ENCODE peak calls at places on chromosome 19, in four cellular contexts. P is K562, Q is suprapubic skin, A is IMR-90. E is an unnamed sample.

GRCh38 chr19:49335071-49335783 is at the start of gene CD37:
- DNase-seq in A (no peak), Q (peak; percentile 74), P (peak; percentile 65), E (no peak)

GRCh38 chr19:41682437-41682836 is 5.6 kb downstream of the CEACAM7 start:
- DNase-seq in Q (no peak), A (no peak), P (no peak), E (no peak)

GRCh38 chr19:50362030-50362412 is 3.4 kb downstream of the NAPSA start:
- DNase-seq in A (no peak), Q (no peak), P (no peak), E (no peak)

GRCh38 chr19:49057636-49058234 is at the start of gene CGB7:
- DNase-seq in P (peak; percentile 53), A (peak; percentile 35), Q (no peak), E (peak; percentile 47)

GRCh38 chr19:48493718-48494515 is 17.7 kb downstream of the LMTK3 start:
- DNase-seq in Q (no peak), A (no peak), P (no peak), E (no peak)

GRCh38 chr19:57816652-57817051 is 1.9 kb upstream of the ZNF552 start:
- DNase-seq in P (peak; percentile 35), A (no peak), Q (no peak), E (no peak)

GRCh38 chr19:5903054-5903501 is 512 bp downstream of the NDUFA11 start:
- DNase-seq in A (peak; percentile 49), Q (no peak), P (peak; percentile 56), E (no peak)

GRCh38 chr19:51146751-51147150 is 4.7 kb downstream of the SIGLEC7 start:
- DNase-seq in Q (no peak), P (no peak), A (no peak), E (no peak)

GRCh38 chr19:45444318-45445041 is 20.8 kb upstream of the ERCC1 start:
- DNase-seq in A (peak; percentile 70), P (peak; percentile 97), Q (peak; percentile 97), E (peak; percentile 93)

GRCh38 chr19:53865918-53866696 is 1.6 kb upstream of the MYADM start:
- DNase-seq in P (peak; percentile 41), Q (peak; percentile 92), A (peak; percentile 39), E (peak; percentile 54)

GRCh38 chr19:31350033-31350692 is 927 bp upstream of the TSHZ3 start:
- DNase-seq in P (no peak), A (no peak), Q (no peak), E (no peak)

GRCh38 chr19:19274146-19274545 is 1.0 kb upstream of the TM6SF2 start:
- DNase-seq in Q (no peak), A (no peak), P (no peak), E (no peak)

GRCh38 chr19:17794731-17795494 is at the start of gene B3GNT3:
- DNase-seq in P (peak; percentile 77), A (no peak), Q (no peak), E (no peak)

GRCh38 chr19:48868196-48868886 is at the start of gene PLEKHA4:
- DNase-seq in Q (peak; percentile 86), A (peak; percentile 49), P (peak; percentile 63), E (no peak)

GRCh38 chr19:41620171-41620570 is 6.7 kb downstream of the CEACAM4 start:
- DNase-seq in A (no peak), Q (no peak), P (no peak), E (no peak)

GRCh38 chr19:18849838-18850400 is 18.2 kb downstream of the UPF1 start:
- DNase-seq in A (no peak), Q (no peak), P (no peak), E (no peak)

GRCh38 chr19:7894612-7895309 is 6.5 kb downstream of the LRRC8E start:
- DNase-seq in Q (no peak), A (no peak), P (no peak), E (no peak)

GRCh38 chr19:8459520-8460260 is 14.9 kb downstream of the HNRNPM start:
- DNase-seq in A (peak; percentile 86), P (no peak), Q (no peak), E (no peak)

GRCh38 chr19:45107621-45108170 is 14.7 kb downstream of the PPP1R37 start:
- DNase-seq in P (no peak), A (no peak), Q (no peak), E (no peak)

GRCh38 chr19:30064776-30065494 is 122.9 kb downstream of the URI1 start:
- DNase-seq in P (no peak), Q (peak; percentile 50), A (no peak), E (no peak)

GRCh38 chr19:1592023-1592754 is 476 bp downstream of the MBD3 start:
- DNase-seq in P (peak; percentile 94), Q (peak; percentile 90), A (peak; percentile 87), E (peak; percentile 68)

GRCh38 chr19:35845215-35846037 is 6.9 kb downstream of the NPHS1 start:
- DNase-seq in Q (no peak), A (no peak), P (peak; percentile 83), E (no peak)

GRCh38 chr19:33194884-33195710 is 967 bp downstream of the LRP3 start:
- DNase-seq in P (no peak), A (peak; percentile 48), Q (no peak), E (no peak)

GRCh38 chr19:14114854-14115253 is 2.7 kb downstream of the PRKACA start:
- DNase-seq in A (no peak), P (peak; percentile 52), Q (no peak), E (no peak)

GRCh38 chr19:27741236-27741635 is 1471.7 kb downstream of the UQCRFS1 start:
- DNase-seq in P (no peak), Q (peak; percentile 9), A (no peak), E (no peak)

GRCh38 chr19:31418055-31418454 is 68.8 kb upstream of the TSHZ3 start:
- DNase-seq in A (no peak), P (no peak), Q (no peak), E (no peak)

GRCh38 chr19:14000691-14001365 is 5.3 kb downstream of the RFX1 start:
- DNase-seq in A (no peak), Q (no peak), P (no peak), E (no peak)

GRCh38 chr19:6273701-6274601 is 5.8 kb downstream of the MLLT1 start:
- DNase-seq in Q (peak; percentile 95), A (peak; percentile 88), P (peak; percentile 67), E (peak; percentile 86)

GRCh38 chr19:50662442-50663279 is 13.4 kb downstream of the C19orf81 start:
- DNase-seq in P (no peak), A (no peak), Q (no peak), E (no peak)

GRCh38 chr19:13053238-13053637 is 49.4 kb downstream of the LYL1 start:
- DNase-seq in A (no peak), P (no peak), Q (no peak), E (no peak)

GRCh38 chr19:37519890-37520289 is 13.2 kb downstream of the ZNF793 start:
- DNase-seq in A (peak; percentile 28), Q (no peak), P (no peak), E (no peak)

GRCh38 chr19:11136400-11137101 is 19.0 kb downstream of the SPC24 start:
- DNase-seq in A (no peak), P (no peak), Q (no peak), E (no peak)

GRCh38 chr19:50994129-50994528 is 7.3 kb downstream of the KLK8 start:
- DNase-seq in P (peak; percentile 54), Q (no peak), A (no peak), E (no peak)

GRCh38 chr19:5205388-5205787 is 135.2 kb downstream of the PTPRS start:
- DNase-seq in P (no peak), Q (no peak), A (no peak), E (no peak)

GRCh38 chr19:6098574-6098973 is 11.7 kb downstream of the RFX2 start:
- DNase-seq in P (no peak), Q (no peak), A (no peak), E (no peak)

GRCh38 chr19:45558399-45558878 is 26.2 kb downstream of the OPA3 start:
- DNase-seq in A (peak; percentile 33), Q (no peak), P (peak; percentile 84), E (no peak)

GRCh38 chr19:55585658-55586339 is 5.2 kb upstream of the ZNF579 start:
- DNase-seq in A (peak; percentile 63), Q (no peak), P (no peak), E (no peak)

GRCh38 chr19:40416918-40417713 is 3.9 kb upstream of the PRX start:
- DNase-seq in A (peak; percentile 35), Q (no peak), P (peak; percentile 87), E (no peak)
- TF ChIP-seq POLR2A in A (no peak), Q (no peak), P (peak; percentile 78), E (peak; percentile 61)

DNA sequence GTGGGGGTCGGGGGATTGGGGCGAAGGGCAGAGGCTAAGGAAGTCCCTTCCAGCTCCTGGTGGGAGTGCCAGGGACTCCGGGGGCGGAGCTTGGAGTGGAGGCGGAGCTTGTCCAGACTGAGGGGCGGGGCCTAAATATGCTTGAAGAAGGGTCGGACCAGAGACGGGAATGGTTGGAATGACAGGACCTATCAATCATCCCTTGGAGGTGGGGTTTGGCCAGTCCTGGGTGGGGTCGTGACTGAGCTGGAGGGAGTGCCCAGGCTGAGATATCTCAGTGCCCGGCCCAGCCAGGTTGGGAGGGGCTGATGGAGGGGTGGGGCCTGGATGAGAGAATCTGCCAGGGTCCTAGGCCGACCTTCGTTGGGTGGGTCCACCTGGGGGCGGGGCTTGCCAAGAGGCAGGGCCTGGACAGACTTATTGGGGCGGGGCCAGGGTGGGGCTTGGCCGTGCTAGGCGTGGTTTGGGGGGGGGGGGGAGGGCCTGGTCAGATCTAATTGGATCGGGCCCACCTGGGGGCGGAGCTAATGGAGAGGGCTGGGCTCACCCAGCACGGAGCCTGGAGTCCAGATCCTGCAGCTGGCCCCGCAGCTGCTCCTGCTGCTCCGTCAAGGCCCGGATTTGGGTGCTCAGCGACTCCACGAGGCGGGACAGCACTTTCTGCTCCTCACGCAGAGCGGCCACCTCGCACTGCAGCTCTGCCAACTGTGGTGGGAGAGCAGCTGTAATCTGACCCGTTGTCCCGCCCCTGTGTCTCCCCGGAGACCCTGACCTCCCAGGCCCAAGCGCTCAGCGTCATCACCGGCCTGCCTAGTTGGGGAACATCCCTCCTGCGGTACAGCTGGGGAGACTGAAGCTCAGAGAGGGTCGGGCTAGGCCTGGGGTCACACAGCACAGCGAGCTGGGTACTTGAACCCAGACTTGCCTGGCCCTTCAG is 2.6 kb upstream of the WIZ start:
- DNase-seq in A (peak; percentile 58), Q (peak; percentile 93), P (peak; percentile 94), E (peak; percentile 86)
- TF ChIP-seq POLR2A in A (no peak), Q (peak; percentile 32), P (no peak), E (peak; percentile 92)

GRCh38 chr19:38693380-38694223 is 46.2 kb downstream of the ACTN4 start:
- DNase-seq in Q (no peak), A (peak; percentile 63), P (no peak), E (no peak)
- TF ChIP-seq POLR2A in Q (no peak), A (no peak), P (no peak), E (no peak)

GRCh38 chr19:2610637-2611482 is 91.6 kb downstream of the GNG7 start:
- DNase-seq in A (peak; percentile 94), Q (peak; percentile 94), P (peak; percentile 87), E (peak; percentile 80)
- TF ChIP-seq POLR2A in A (no peak), Q (no peak), P (no peak), E (no peak)

GRCh38 chr19:46614114-46614701 is 10.7 kb downstream of the PTGIR start:
- DNase-seq in A (peak; percentile 75), Q (peak; percentile 92), P (peak; percentile 87), E (peak; percentile 47)

GRCh38 chr19:46610851-46611770 is 10.0 kb downstream of the CALM3 start:
- DNase-seq in Q (peak; percentile 65), A (peak; percentile 36), P (no peak), E (peak; percentile 8)

GRCh38 chr19:46611791-46612190 is 10.7 kb downstream of the CALM3 start:
- DNase-seq in Q (no peak), P (no peak), A (no peak), E (no peak)

GRCh38 chr19:46615966-46616365 is 8.9 kb downstream of the PTGIR start:
- DNase-seq in Q (no peak), P (no peak), A (no peak), E (no peak)

GRCh38 chr19:46613525-46613924 is 11.4 kb downstream of the PTGIR start:
- DNase-seq in Q (peak; percentile 78), A (no peak), P (no peak), E (no peak)
- TF ChIP-seq POLR2A in Q (no peak), A (no peak), P (no peak), E (no peak)